ENCODE peak calls at places on chromosomes 3 and 15, in nine cellular contexts. N is fibroblast of lung; I is activated CD4-positive, alpha-beta T cell treated with anti-CD3 and anti-CD28 coated beads, Interleukin-2, amount 50 U/mL, for 24 hours; J is left ventricle myocardium inferior; V is skeletal muscle cell; M is tibial artery; Z is H54; F is hippocampal formation; X is Peyer's patch. Q is an unnamed sample.

GRCh38 chr3:17579289-17580031 is 163.0 kb downstream of the TBC1D5 start:
- DNase-seq in N (peak), I (no peak), J (no peak), V (no peak), M (no peak), Z (no peak), F (no peak), X (no peak), Q (no peak)

GRCh38 chr15:88454867-88455810 is 12.0 kb downstream of the MRPL46 start:
- DNase-seq in N (peak), I (no peak), J (peak), V (no peak), M (no peak), Z (peak), F (peak), X (peak), Q (peak)

GRCh38 chr15:51580982-51581381 is 41.6 kb downstream of the DMXL2 start:
- DNase-seq in N (no peak), I (no peak), J (no peak), V (no peak), M (no peak), Z (no peak), F (no peak), X (no peak), Q (no peak)

GRCh38 chr3:43266995-43267394 is 19.3 kb upstream of the SNRK start:
- DNase-seq in N (no peak), I (no peak), J (no peak), V (no peak), M (no peak), Z (no peak), F (no peak), X (no peak), Q (no peak)

GRCh38 chr3:172222474-172223071 is 183.2 kb downstream of the FNDC3B start:
- DNase-seq in N (no peak), I (no peak), J (no peak), V (no peak), M (no peak), Z (no peak), F (no peak), X (no peak), Q (no peak)

GRCh38 chr3:126894516-126894915 is 88.4 kb upstream of the PLXNA1 start:
- DNase-seq in N (no peak), I (no peak), J (no peak), V (no peak), M (peak), Z (no peak), F (no peak), X (no peak), Q (no peak)

GRCh38 chr15:23035964-23036566 is 3.3 kb downstream of the TUBGCP5 start:
- DNase-seq in N (peak), I (peak), J (no peak), V (peak), M (no peak), Z (peak), F (peak), X (no peak), Q (peak)

GRCh38 chr3:155846119-155846518 is 8.1 kb downstream of the SLC33A1 start:
- DNase-seq in N (peak), I (no peak), J (no peak), V (no peak), M (no peak), Z (no peak), F (no peak), X (no peak), Q (no peak)

GRCh38 chr3:151166161-151166560 is 36.9 kb downstream of the GPR171 start:
- DNase-seq in N (no peak), I (no peak), J (no peak), V (no peak), M (no peak), Z (no peak), F (no peak), X (no peak), Q (no peak)

GRCh38 chr15:39455502-39455991 is 125.3 kb upstream of the THBS1 start:
- DNase-seq in N (peak), I (no peak), J (no peak), V (peak), M (no peak), Z (no peak), F (no peak), X (no peak), Q (no peak)

GRCh38 chr3:181725033-181725775 is 13.5 kb downstream of the SOX2 start:
- DNase-seq in N (no peak), I (no peak), J (no peak), V (no peak), M (no peak), Z (no peak), F (no peak), X (no peak), Q (no peak)

GRCh38 chr3:114706591-114707224 is 412.9 kb downstream of the TIGIT start:
- DNase-seq in N (peak), I (peak), J (no peak), V (no peak), M (no peak), Z (peak), F (no peak), X (no peak), Q (no peak)

GRCh38 chr3:196323723-196324122 is 5.7 kb upstream of the DYNLT2B start:
- DNase-seq in N (no peak), I (no peak), J (no peak), V (no peak), M (no peak), Z (no peak), F (no peak), X (no peak), Q (no peak)

GRCh38 chr15:69881310-69881660 is 216.4 kb downstream of the TLE3 start:
- DNase-seq in N (no peak), I (no peak), J (no peak), V (no peak), M (no peak), Z (no peak), F (no peak), X (no peak), Q (no peak)

GRCh38 chr3:141680620-141681389 is 57.3 kb upstream of the RNF7 start:
- DNase-seq in N (peak), I (no peak), J (peak), V (peak), M (no peak), Z (peak), F (no peak), X (no peak), Q (peak)

GRCh38 chr3:48684480-48685143 is 1.1 kb downstream of the NCKIPSD start:
- DNase-seq in N (no peak), I (no peak), J (peak), V (no peak), M (peak), Z (no peak), F (no peak), X (no peak), Q (peak)

GRCh38 chr3:128605091-128606046 is 45.2 kb downstream of the RPN1 start:
- DNase-seq in N (no peak), I (no peak), J (no peak), V (no peak), M (no peak), Z (no peak), F (no peak), X (no peak), Q (no peak)

GRCh38 chr3:113193719-113194118 is 17.6 kb upstream of the BOC start:
- DNase-seq in N (no peak), I (no peak), J (no peak), V (no peak), M (no peak), Z (no peak), F (no peak), X (no peak), Q (no peak)

GRCh38 chr15:75723847-75724660 is 11.4 kb upstream of the CSPG4 start:
- DNase-seq in N (peak), I (no peak), J (peak), V (peak), M (peak), Z (peak), F (peak), X (peak), Q (peak)

Q was measured in hepatic stellate cell.